ENCODE peak calls at places on chromosomes 4 and X, in eight cellular contexts. One of them, this sample, is unnamed.
A peak's percentile ranks its signal among the peaks of the same experiment; 100 is the strongest.

GRCh38 chr4:103244251-103244650 is 46.1 kb upstream of the CENPE start:
- DNase-seq in transverse colon: no peak
- DNase-seq in cardiac muscle cell: no peak
- DNase-seq in K562: no peak
- DNase-seq in CD4-positive, alpha-beta T cell: no peak
- DNase-seq in heart right ventricle: no peak
- DNase-seq in tibial artery: no peak
- DNase-seq in astrocyte: no peak
- DNase-seq in this sample: no peak

GRCh38 chr4:2694691-2695090 is 61.4 kb downstream of the TNIP2 start:
- DNase-seq in CD4-positive, alpha-beta T cell: no peak
- DNase-seq in astrocyte: peak; percentile 55
- DNase-seq in K562: no peak
- DNase-seq in transverse colon: no peak
- DNase-seq in tibial artery: no peak
- DNase-seq in cardiac muscle cell: no peak
- DNase-seq in heart right ventricle: no peak
- DNase-seq in this sample: no peak

GRCh38 chr4:90540536-90540935 is 413.3 kb downstream of the CCSER1 start:
- DNase-seq in heart right ventricle: no peak
- DNase-seq in K562: no peak
- DNase-seq in transverse colon: no peak
- DNase-seq in cardiac muscle cell: no peak
- DNase-seq in tibial artery: no peak
- DNase-seq in astrocyte: no peak
- DNase-seq in CD4-positive, alpha-beta T cell: no peak
- DNase-seq in this sample: no peak

GRCh38 chr4:3074846-3075651 is 568 bp downstream of the HTT start:
- DNase-seq in transverse colon: peak; percentile 64
- DNase-seq in astrocyte: peak; percentile 41
- DNase-seq in tibial artery: peak; percentile 51
- DNase-seq in CD4-positive, alpha-beta T cell: peak; percentile 13
- DNase-seq in K562: peak; percentile 67
- DNase-seq in heart right ventricle: peak; percentile 28
- DNase-seq in cardiac muscle cell: peak; percentile 58
- DNase-seq in this sample: peak; percentile 44

GRCh38 chrX:18424482-18425198 is 768 bp upstream of the CDKL5 start:
- DNase-seq in tibial artery: no peak
- DNase-seq in astrocyte: peak; percentile 31
- DNase-seq in cardiac muscle cell: peak; percentile 33
- DNase-seq in CD4-positive, alpha-beta T cell: peak; percentile 1
- DNase-seq in heart right ventricle: no peak
- DNase-seq in K562: no peak
- DNase-seq in transverse colon: peak; percentile 19
- DNase-seq in this sample: peak; percentile 41

GRCh38 chr4:1992468-1993168 is 16.2 kb downstream of the NELFA start:
- DNase-seq in CD4-positive, alpha-beta T cell: no peak
- DNase-seq in cardiac muscle cell: peak; percentile 65
- DNase-seq in tibial artery: no peak
- DNase-seq in K562: no peak
- DNase-seq in transverse colon: no peak
- DNase-seq in heart right ventricle: no peak
- DNase-seq in astrocyte: no peak
- DNase-seq in this sample: no peak

GRCh38 chr4:93731448-93731847 is 97.1 kb upstream of the ATOH1 start:
- DNase-seq in K562: no peak
- DNase-seq in CD4-positive, alpha-beta T cell: no peak
- DNase-seq in astrocyte: peak; percentile 3
- DNase-seq in transverse colon: no peak
- DNase-seq in tibial artery: no peak
- DNase-seq in cardiac muscle cell: no peak
- DNase-seq in heart right ventricle: no peak
- DNase-seq in this sample: no peak

GRCh38 chrX:77087529-77088169 is 359.5 kb upstream of the FGF16 start:
- DNase-seq in CD4-positive, alpha-beta T cell: no peak
- DNase-seq in tibial artery: peak; percentile 52
- DNase-seq in transverse colon: peak; percentile 8
- DNase-seq in K562: no peak
- DNase-seq in astrocyte: peak; percentile 12
- DNase-seq in cardiac muscle cell: peak; percentile 7
- DNase-seq in heart right ventricle: no peak
- DNase-seq in this sample: no peak

GRCh38 chr4:126047114-126047513 is 732.4 kb downstream of the FAT4 start:
- DNase-seq in astrocyte: no peak
- DNase-seq in transverse colon: no peak
- DNase-seq in K562: no peak
- DNase-seq in tibial artery: no peak
- DNase-seq in CD4-positive, alpha-beta T cell: no peak
- DNase-seq in cardiac muscle cell: no peak
- DNase-seq in heart right ventricle: no peak
- DNase-seq in this sample: no peak

GRCh38 chrX:2735270-2735669 is 16.6 kb upstream of the XG start:
- DNase-seq in cardiac muscle cell: no peak
- DNase-seq in heart right ventricle: no peak
- DNase-seq in transverse colon: no peak
- DNase-seq in astrocyte: no peak
- DNase-seq in K562: no peak
- DNase-seq in CD4-positive, alpha-beta T cell: no peak
- DNase-seq in tibial artery: no peak
- DNase-seq in this sample: no peak

GRCh38 chrX:8755116-8755515 is 23.2 kb upstream of the ANOS1 start:
- DNase-seq in tibial artery: no peak
- DNase-seq in transverse colon: no peak
- DNase-seq in astrocyte: no peak
- DNase-seq in cardiac muscle cell: no peak
- DNase-seq in CD4-positive, alpha-beta T cell: no peak
- DNase-seq in heart right ventricle: no peak
- DNase-seq in K562: peak; percentile 10
- DNase-seq in this sample: peak; percentile 8

GRCh38 chrX:91279479-91279878 is 155.2 kb upstream of the PABPC5 start:
- DNase-seq in K562: no peak
- DNase-seq in astrocyte: no peak
- DNase-seq in heart right ventricle: no peak
- DNase-seq in transverse colon: no peak
- DNase-seq in cardiac muscle cell: no peak
- DNase-seq in tibial artery: no peak
- DNase-seq in CD4-positive, alpha-beta T cell: no peak
- DNase-seq in this sample: no peak

GRCh38 chr4:4763815-4764202 is 95.7 kb upstream of the MSX1 start:
- DNase-seq in cardiac muscle cell: peak; percentile 31
- DNase-seq in transverse colon: no peak
- DNase-seq in tibial artery: no peak
- DNase-seq in K562: no peak
- DNase-seq in astrocyte: no peak
- DNase-seq in CD4-positive, alpha-beta T cell: no peak
- DNase-seq in heart right ventricle: no peak
- DNase-seq in this sample: no peak

GRCh38 chr4:124432500-124432899 is 280.0 kb downstream of the ANKRD50 start:
- DNase-seq in K562: no peak
- DNase-seq in astrocyte: peak; percentile 72
- DNase-seq in transverse colon: no peak
- DNase-seq in tibial artery: no peak
- DNase-seq in CD4-positive, alpha-beta T cell: no peak
- DNase-seq in cardiac muscle cell: peak; percentile 42
- DNase-seq in heart right ventricle: no peak
- DNase-seq in this sample: no peak

GRCh38 chr4:182207806-182208483 is 35.3 kb upstream of the TENM3 start:
- DNase-seq in heart right ventricle: no peak
- DNase-seq in transverse colon: no peak
- DNase-seq in cardiac muscle cell: peak; percentile 89
- DNase-seq in CD4-positive, alpha-beta T cell: no peak
- DNase-seq in K562: no peak
- DNase-seq in tibial artery: no peak
- DNase-seq in astrocyte: peak; percentile 95
- DNase-seq in this sample: no peak

GRCh38 chrX:700936-701335 is 70.3 kb downstream of the SHOX start:
- DNase-seq in K562: no peak
- DNase-seq in CD4-positive, alpha-beta T cell: no peak
- DNase-seq in heart right ventricle: no peak
- DNase-seq in cardiac muscle cell: no peak
- DNase-seq in tibial artery: no peak
- DNase-seq in transverse colon: no peak
- DNase-seq in astrocyte: no peak
- DNase-seq in this sample: no peak

GRCh38 chrX:46704767-46705386 is 54.0 kb downstream of the SLC9A7 start:
- DNase-seq in CD4-positive, alpha-beta T cell: no peak
- DNase-seq in transverse colon: no peak
- DNase-seq in astrocyte: peak; percentile 69
- DNase-seq in cardiac muscle cell: peak; percentile 42
- DNase-seq in heart right ventricle: no peak
- DNase-seq in K562: no peak
- DNase-seq in tibial artery: no peak
- DNase-seq in this sample: peak; percentile 79

GRCh38 chr4:171880136-171880535 is 66.9 kb downstream of the GALNTL6 start:
- DNase-seq in tibial artery: no peak
- DNase-seq in CD4-positive, alpha-beta T cell: no peak
- DNase-seq in transverse colon: no peak
- DNase-seq in cardiac muscle cell: peak; percentile 59
- DNase-seq in heart right ventricle: no peak
- DNase-seq in K562: no peak
- DNase-seq in astrocyte: peak; percentile 89
- DNase-seq in this sample: no peak

DNA sequence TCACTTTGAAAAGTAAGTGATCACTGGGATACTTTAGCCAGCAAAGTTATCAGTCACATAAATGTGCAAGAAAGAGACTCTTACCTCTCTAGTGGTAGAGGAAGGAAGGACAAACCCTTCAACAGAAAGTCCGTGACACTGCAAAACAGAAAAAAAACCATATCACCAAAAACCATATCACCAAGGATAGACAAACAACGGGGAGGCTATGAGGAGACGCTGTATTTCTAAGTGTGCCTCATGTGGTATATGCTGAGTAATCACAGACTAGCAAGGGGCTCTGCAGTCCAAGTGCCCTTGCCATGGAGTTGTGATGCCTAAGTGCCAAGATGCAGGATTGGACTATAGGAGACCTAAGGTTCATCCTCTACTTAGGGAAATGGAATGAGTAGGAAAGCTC is 11.5 kb upstream of the HDAC8 start:
- DNase-seq in cardiac muscle cell: no peak
- DNase-seq in astrocyte: no peak
- DNase-seq in tibial artery: no peak
- DNase-seq in CD4-positive, alpha-beta T cell: no peak
- DNase-seq in K562: peak; percentile 5
- DNase-seq in heart right ventricle: no peak
- DNase-seq in transverse colon: no peak
- DNase-seq in this sample: no peak
- H3K27me3 ChIP-seq in cardiac muscle cell: no peaks in the 10 kb centered on the region
- H3K27me3 ChIP-seq in astrocyte: no peaks in the 10 kb centered on the region
- H3K27me3 ChIP-seq in tibial artery: no peaks in the 10 kb centered on the region
- H3K27me3 ChIP-seq in CD4-positive, alpha-beta T cell: no peaks in the 10 kb centered on the region
- H3K27me3 ChIP-seq in K562: no peaks in the 10 kb centered on the region
- H3K27me3 ChIP-seq in heart right ventricle: no peaks in the 10 kb centered on the region
- H3K27me3 ChIP-seq in transverse colon: no peaks in the 10 kb centered on the region
- H3K27me3 ChIP-seq in this sample: no peaks in the 10 kb centered on the region

GRCh38 chr4:25146076-25146475 is 14.2 kb downstream of the SEPSECS start:
- DNase-seq in tibial artery: no peak
- DNase-seq in astrocyte: no peak
- DNase-seq in transverse colon: no peak
- DNase-seq in CD4-positive, alpha-beta T cell: no peak
- DNase-seq in heart right ventricle: no peak
- DNase-seq in K562: peak; percentile 27
- DNase-seq in cardiac muscle cell: no peak
- DNase-seq in this sample: no peak
- H3K27me3 ChIP-seq in tibial artery: no peaks in the 10 kb centered on the region
- H3K27me3 ChIP-seq in astrocyte: no peaks in the 10 kb centered on the region
- H3K27me3 ChIP-seq in transverse colon: no peaks in the 10 kb centered on the region
- H3K27me3 ChIP-seq in CD4-positive, alpha-beta T cell: no peaks in the 10 kb centered on the region
- H3K27me3 ChIP-seq in heart right ventricle: no peaks in the 10 kb centered on the region
- H3K27me3 ChIP-seq in K562: no peaks in the 10 kb centered on the region
- H3K27me3 ChIP-seq in cardiac muscle cell: no peaks in the 10 kb centered on the region
- H3K27me3 ChIP-seq in this sample: no peaks in the 10 kb centered on the region

GRCh38 chrX:23907496-23908218 is at the start of the genes APOO and CXorf58:
- DNase-seq in transverse colon: peak; percentile 92
- DNase-seq in tibial artery: peak; percentile 88
- DNase-seq in CD4-positive, alpha-beta T cell: peak; percentile 84
- DNase-seq in cardiac muscle cell: peak; percentile 95
- DNase-seq in heart right ventricle: peak; percentile 91
- DNase-seq in astrocyte: peak; percentile 73
- DNase-seq in K562: peak; percentile 90
- DNase-seq in this sample: peak; percentile 95

GRCh38 chrX:23911436-23911835 is 3.6 kb downstream of the CXorf58 start:
- DNase-seq in tibial artery: no peak
- DNase-seq in transverse colon: no peak
- DNase-seq in K562: no peak
- DNase-seq in cardiac muscle cell: no peak
- DNase-seq in heart right ventricle: no peak
- DNase-seq in CD4-positive, alpha-beta T cell: no peak
- DNase-seq in astrocyte: no peak
- DNase-seq in this sample: no peak

GRCh38 chrX:23904096-23904495 is 3.6 kb downstream of the APOO start:
- DNase-seq in K562: peak; percentile 25
- DNase-seq in transverse colon: no peak
- DNase-seq in tibial artery: no peak
- DNase-seq in cardiac muscle cell: peak; percentile 53
- DNase-seq in heart right ventricle: no peak
- DNase-seq in astrocyte: peak; percentile 37
- DNase-seq in CD4-positive, alpha-beta T cell: no peak
- DNase-seq in this sample: no peak

GRCh38 chrX:23907106-23907495 is 637 bp downstream of the APOO start:
- DNase-seq in heart right ventricle: no peak
- DNase-seq in cardiac muscle cell: no peak
- DNase-seq in CD4-positive, alpha-beta T cell: no peak
- DNase-seq in astrocyte: no peak
- DNase-seq in transverse colon: no peak
- DNase-seq in tibial artery: no peak
- DNase-seq in K562: peak; percentile 28
- DNase-seq in this sample: no peak

GRCh38 chrX:23908219-23909003 is 605 bp downstream of the CXorf58 start:
- DNase-seq in cardiac muscle cell: no peak
- DNase-seq in K562: no peak
- DNase-seq in CD4-positive, alpha-beta T cell: no peak
- DNase-seq in heart right ventricle: no peak
- DNase-seq in astrocyte: no peak
- DNase-seq in transverse colon: no peak
- DNase-seq in tibial artery: no peak
- DNase-seq in this sample: no peak
- H3K27me3 ChIP-seq in cardiac muscle cell: no peaks in the 10 kb centered on the region
- H3K27me3 ChIP-seq in K562: no peaks in the 10 kb centered on the region
- H3K27me3 ChIP-seq in CD4-positive, alpha-beta T cell: no peaks in the 10 kb centered on the region
- H3K27me3 ChIP-seq in heart right ventricle: no peaks in the 10 kb centered on the region
- H3K27me3 ChIP-seq in astrocyte: no peaks in the 10 kb centered on the region
- H3K27me3 ChIP-seq in transverse colon: no peaks in the 10 kb centered on the region
- H3K27me3 ChIP-seq in tibial artery: no peaks in the 10 kb centered on the region
- H3K27me3 ChIP-seq in this sample: no peaks in the 10 kb centered on the region

GRCh38 chr4:116500225-116500624 is 585.2 kb downstream of the TRAM1L1 start:
- DNase-seq in transverse colon: no peak
- DNase-seq in cardiac muscle cell: no peak
- DNase-seq in astrocyte: no peak
- DNase-seq in CD4-positive, alpha-beta T cell: no peak
- DNase-seq in tibial artery: no peak
- DNase-seq in K562: no peak
- DNase-seq in heart right ventricle: no peak
- DNase-seq in this sample: no peak

DNA sequence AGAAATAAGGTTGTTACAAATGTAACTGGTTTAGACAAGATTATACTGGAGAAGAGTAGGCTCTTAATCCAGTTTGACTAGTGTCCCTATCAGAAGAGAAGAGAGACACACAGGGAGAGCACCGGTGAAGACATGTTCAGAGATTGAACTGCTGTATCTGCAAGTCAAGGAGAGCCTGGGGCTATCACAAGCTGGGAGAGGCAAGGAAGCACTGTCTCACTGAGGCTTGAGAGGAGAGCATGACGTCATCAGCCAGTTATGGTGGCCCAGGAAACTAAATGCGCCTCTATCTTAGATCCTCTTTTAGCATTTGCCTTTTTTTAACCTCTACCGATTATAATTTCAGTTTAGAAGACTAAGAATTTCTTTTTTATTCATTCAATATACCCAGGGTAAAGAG is 583.4 kb downstream of the TRAM1L1 start:
- DNase-seq in tibial artery: no peak
- DNase-seq in heart right ventricle: no peak
- DNase-seq in K562: no peak
- DNase-seq in astrocyte: no peak
- DNase-seq in CD4-positive, alpha-beta T cell: no peak
- DNase-seq in transverse colon: no peak
- DNase-seq in cardiac muscle cell: no peak
- DNase-seq in this sample: no peak
- H3K27me3 ChIP-seq in tibial artery: no peaks in the 10 kb centered on the region
- H3K27me3 ChIP-seq in heart right ventricle: no peaks in the 10 kb centered on the region
- H3K27me3 ChIP-seq in K562: no peaks in the 10 kb centered on the region
- H3K27me3 ChIP-seq in astrocyte: no peaks in the 10 kb centered on the region
- H3K27me3 ChIP-seq in CD4-positive, alpha-beta T cell: no peaks in the 10 kb centered on the region
- H3K27me3 ChIP-seq in transverse colon: no peaks in the 10 kb centered on the region
- H3K27me3 ChIP-seq in cardiac muscle cell: no peaks in the 10 kb centered on the region
- H3K27me3 ChIP-seq in this sample: no peaks in the 10 kb centered on the region